ENCODE peak calls at places on chromosomes 16 and 17, in six cellular contexts. L is fibroblast of lung, W is esophagus squamous epithelium, D is RWPE1, T is body of pancreas, G is endothelial cell of umbilical vein. K is an unnamed sample.

GRCh38 chr16:55056585-55057520 is 126.2 kb downstream of the IRX5 start:
- DNase-seq in T (no peak), W (no peak), L (peak; percentile 2), D (no peak), G (no peak), K (no peak)

GRCh38 chr17:81520021-81520894 is 7.7 kb upstream of the ACTG1 start:
- DNase-seq in L (no peak), T (no peak), D (no peak), W (no peak), G (no peak), K (no peak)

GRCh38 chr16:11138769-11139623 is 117.0 kb downstream of the SOCS1 start:
- DNase-seq in G (no peak), W (no peak), D (no peak), L (no peak), T (no peak), K (no peak)

GRCh38 chr16:72763927-72764628 is 283.9 kb downstream of the ZFHX3 start:
- DNase-seq in G (no peak), D (no peak), L (no peak), T (no peak), W (no peak), K (no peak)

GRCh38 chr16:85136213-85136704 is 24.0 kb upstream of the CIBAR2 start:
- DNase-seq in T (peak; percentile 64), G (no peak), W (no peak), D (no peak), L (no peak), K (no peak)

GRCh38 chr16:56664506-56664905 is 3.4 kb downstream of the MT1G start:
- DNase-seq in G (no peak), D (no peak), T (no peak), L (no peak), W (no peak), K (no peak)

GRCh38 chr17:72177738-72178137 is 56.9 kb downstream of the SOX9 start:
- DNase-seq in W (no peak), D (no peak), G (no peak), T (no peak), L (no peak), K (no peak)

GRCh38 chr16:67942200-67942509 is 1.8 kb downstream of the LCAT start:
- DNase-seq in G (peak; percentile 35), W (no peak), L (no peak), D (no peak), T (no peak), K (no peak)

GRCh38 chr17:76048711-76049110 is 21.6 kb upstream of the EVPL start:
- DNase-seq in G (no peak), T (no peak), L (peak; percentile 66), W (no peak), D (no peak), K (no peak)

GRCh38 chr17:74742153-74742515 is 5.1 kb downstream of the RAB37 start:
- DNase-seq in D (no peak), L (no peak), T (no peak), G (peak; percentile 37), W (no peak), K (no peak)

GRCh38 chr17:49554694-49555494 is 20.8 kb upstream of the NXPH3 start:
- DNase-seq in G (no peak), D (no peak), L (no peak), T (no peak), W (no peak), K (no peak)

GRCh38 chr16:78742501-78743283 is 643.2 kb downstream of the WWOX start:
- DNase-seq in D (no peak), L (peak; percentile 10), G (no peak), W (no peak), T (peak; percentile 47), K (no peak)

GRCh38 chr17:65455154-65455971 is 106.1 kb downstream of the AXIN2 start:
- DNase-seq in G (no peak), T (no peak), D (no peak), W (no peak), L (no peak), K (no peak)

GRCh38 chr16:19264123-19264673 is 21.3 kb upstream of the CLEC19A start:
- DNase-seq in D (no peak), T (no peak), L (no peak), W (no peak), G (no peak), K (no peak)

GRCh38 chr16:1331712-1332617 is 1.5 kb upstream of the BAIAP3 start:
- DNase-seq in G (peak; percentile 30), W (no peak), D (peak; percentile 57), L (peak; percentile 25), T (peak; percentile 89), K (no peak)

GRCh38 chr17:66494023-66494803 is 191.8 kb downstream of the PRKCA start:
- DNase-seq in G (peak; percentile 66), D (peak; percentile 73), L (peak; percentile 95), T (no peak), W (no peak), K (peak; percentile 14)

GRCh38 chr16:67946128-67946569 is 2.2 kb upstream of the LCAT start:
- DNase-seq in L (no peak), G (no peak), T (no peak), D (no peak), W (no peak), K (no peak)

GRCh38 chr17:4733073-4733531 is 1.9 kb downstream of the MED11 start:
- DNase-seq in T (peak; percentile 68), D (no peak), G (no peak), W (no peak), L (no peak), K (no peak)

GRCh38 chr17:10192963-10193362 is 5.4 kb downstream of the GAS7 start:
- DNase-seq in T (peak; percentile 28), W (no peak), G (no peak), D (no peak), L (peak; percentile 64), K (no peak)

DNA sequence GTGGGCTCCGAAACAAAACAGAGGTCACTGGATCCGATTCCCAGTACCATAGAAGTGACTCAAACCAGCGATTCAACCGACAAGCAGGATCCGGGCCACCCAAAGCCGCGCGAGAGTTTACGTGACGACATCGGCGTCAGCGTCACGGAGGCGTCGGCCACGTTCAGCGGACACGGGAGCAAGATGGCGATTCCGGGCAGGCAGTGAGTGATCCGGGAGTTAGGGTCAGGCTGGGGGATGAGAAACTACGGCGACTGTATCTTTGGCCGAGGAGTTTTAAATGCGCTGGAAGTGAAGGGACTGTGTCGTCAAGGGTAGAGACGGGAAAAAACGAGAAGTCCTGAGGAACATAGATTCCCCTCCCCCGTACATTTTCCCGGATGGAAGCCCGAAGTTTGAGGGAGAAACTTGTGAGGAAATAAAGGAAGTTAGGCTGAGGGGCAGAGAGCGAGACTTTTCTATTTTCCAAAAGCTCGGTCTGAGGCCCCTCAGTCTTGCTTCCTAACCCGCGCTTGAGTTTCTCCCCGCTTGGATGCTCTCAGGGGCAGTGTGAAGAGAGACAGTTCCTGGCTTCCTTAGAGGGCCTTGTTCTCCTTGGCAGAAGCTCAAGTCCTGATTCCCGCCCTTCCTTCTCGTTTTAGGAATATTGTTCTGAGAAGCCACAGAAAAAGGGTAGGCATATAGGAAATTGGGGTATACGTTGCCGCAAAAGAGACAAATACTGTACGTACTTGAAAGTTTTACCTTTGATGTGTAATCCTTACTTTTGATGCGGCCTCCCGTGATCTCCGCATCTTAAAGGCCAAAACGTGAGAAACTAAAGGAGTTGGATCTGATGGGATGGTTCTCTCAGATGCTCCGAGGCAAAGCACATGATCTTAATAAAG is at the start of gene NSRP1:
- DNase-seq in L (peak; percentile 93), D (peak; percentile 92), W (peak; percentile 69), T (peak; percentile 96), G (peak; percentile 97), K (peak; percentile 63)
- H3K27ac ChIP-seq in L (peak within 1 kb of the TSS; percentile 100), D (peak within 1 kb of the TSS; percentile 91), W (peak within 1 kb of the TSS; percentile 93), T (peak within 1 kb of the TSS; percentile 94), G (peak within 1 kb of the TSS; percentile 96), K (peak within 1 kb of the TSS; percentile 81)

GRCh38 chr16:24555346-24555872 is 16.0 kb downstream of the RBBP6 start:
- DNase-seq in L (no peak), D (no peak), W (no peak), G (no peak), T (no peak), K (no peak)
- H3K27ac ChIP-seq in L (no peak overlapping the region), D (no peak overlapping the region), W (no peak overlapping the region), G (no peak overlapping the region), T (no peak overlapping the region), K (no peak overlapping the region)

DNA sequence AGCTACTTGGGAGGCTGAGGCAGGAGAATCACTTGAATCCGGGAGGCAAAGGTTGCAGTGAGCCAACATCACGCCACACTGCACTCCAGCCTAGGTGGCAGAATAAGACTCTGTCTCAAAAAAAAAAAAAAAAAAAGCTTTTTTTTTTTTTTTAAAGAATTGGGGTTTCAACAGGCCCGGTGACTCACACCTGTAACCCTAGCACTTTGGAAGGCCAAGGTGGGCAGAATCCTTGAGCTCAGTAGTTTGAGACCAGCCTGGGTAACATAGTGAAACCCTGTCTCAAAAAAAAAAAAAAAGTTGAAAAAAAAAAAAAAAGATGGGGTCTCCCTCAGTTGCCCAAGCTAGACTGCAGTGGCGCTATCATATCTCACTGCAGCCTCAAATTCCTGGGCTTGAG is 6.6 kb upstream of the HEXIM2 start:
- DNase-seq in W (no peak), L (no peak), G (no peak), D (no peak), T (no peak), K (no peak)
- H3K27ac ChIP-seq in W (peak overlapping the region; percentile 41), L (no peak overlapping the region), G (no peak overlapping the region), D (peak overlapping the region; percentile 54), T (no peak overlapping the region), K (no peak overlapping the region)

GRCh38 chr17:34894971-34895370 is 66.3 kb downstream of the CCT6B start:
- DNase-seq in W (no peak), L (no peak), T (no peak), G (no peak), D (no peak), K (no peak)

GRCh38 chr17:34895388-34895787 is 65.9 kb downstream of the CCT6B start:
- DNase-seq in T (no peak), G (no peak), L (no peak), D (no peak), W (no peak), K (no peak)

DNA sequence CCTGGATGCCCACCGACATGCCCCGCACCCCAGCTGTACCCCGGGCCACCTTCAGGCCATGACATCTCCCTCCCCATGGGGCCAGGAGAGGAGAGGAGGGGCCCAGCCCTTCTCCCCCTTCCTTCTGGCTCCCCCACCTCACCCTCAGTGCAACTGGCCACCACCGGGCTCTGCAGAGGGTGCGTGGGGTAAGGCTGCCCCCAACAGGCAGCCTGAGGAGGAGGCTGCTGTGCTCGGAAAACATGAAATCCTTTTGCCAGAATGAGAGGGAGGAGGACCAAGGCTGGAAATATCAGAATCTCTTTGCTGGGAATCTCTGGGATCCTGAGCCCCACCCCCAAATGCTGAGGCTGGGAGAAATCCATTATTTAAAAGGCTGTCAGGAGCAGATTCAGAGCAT is 68.4 kb downstream of the CCT6B start:
- DNase-seq in W (no peak), L (no peak), T (no peak), D (peak; percentile 26), G (no peak), K (no peak)
- H3K27ac ChIP-seq in W (no peak overlapping the region), L (no peak overlapping the region), T (no peak overlapping the region), D (no peak overlapping the region), G (no peak overlapping the region), K (no peak overlapping the region)

GRCh38 chr17:57750109-57750845 is 5.2 kb upstream of the CCDC182 start:
- DNase-seq in G (no peak), W (no peak), L (no peak), T (peak; percentile 46), D (no peak), K (no peak)

GRCh38 chr17:57749701-57750100 is 4.6 kb upstream of the CCDC182 start:
- DNase-seq in T (no peak), L (no peak), W (no peak), D (no peak), G (no peak), K (no peak)

GRCh38 chr17:57750930-57751329 is 5.8 kb upstream of the CCDC182 start:
- DNase-seq in L (no peak), G (no peak), D (no peak), T (no peak), W (no peak), K (no peak)

GRCh38 chr17:57751348-57751970 is 6.4 kb upstream of the CCDC182 start:
- DNase-seq in G (no peak), W (no peak), L (no peak), D (no peak), T (no peak), K (no peak)

GRCh38 chr17:57751971-57752905 is 7.1 kb upstream of the CCDC182 start:
- DNase-seq in W (no peak), G (no peak), T (no peak), L (no peak), D (no peak), K (no peak)
- H3K27ac ChIP-seq in W (no peak overlapping the region), G (no peak overlapping the region), T (no peak overlapping the region), L (no peak overlapping the region), D (no peak overlapping the region), K (no peak overlapping the region)